ENCODE peak calls at places on chromosomes 2 and 18, in seven cellular contexts. One of them, this sample, is unnamed.

GRCh38 chr2:237885931-237886701 is 26.7 kb downstream of the RAMP1 start:
- DNase-seq in naive thymus-derived CD4-positive, alpha-beta T cell: no peak
- DNase-seq in chondrocyte: peak; percentile 91
- DNase-seq in skeletal muscle cell: no peak
- DNase-seq in HT-29: no peak
- DNase-seq in pons: peak; percentile 12
- DNase-seq in COR-L47: no peak
- DNase-seq in this sample: no peak

GRCh38 chr2:71702971-71703898 is 249.9 kb downstream of the DYSF start:
- DNase-seq in naive thymus-derived CD4-positive, alpha-beta T cell: no peak
- DNase-seq in COR-L47: no peak
- DNase-seq in pons: no peak
- DNase-seq in skeletal muscle cell: no peak
- DNase-seq in HT-29: no peak
- DNase-seq in chondrocyte: peak; percentile 56
- DNase-seq in this sample: no peak

GRCh38 chr2:25700221-25700660 is 26.9 kb upstream of the DTNB start:
- DNase-seq in skeletal muscle cell: peak; percentile 11
- DNase-seq in naive thymus-derived CD4-positive, alpha-beta T cell: peak; percentile 32
- DNase-seq in COR-L47: peak; percentile 45
- DNase-seq in chondrocyte: no peak
- DNase-seq in pons: peak; percentile 39
- DNase-seq in HT-29: peak; percentile 81
- DNase-seq in this sample: no peak

GRCh38 chr2:180033993-180034894 is 27.1 kb upstream of the CWC22 start:
- DNase-seq in HT-29: no peak
- DNase-seq in skeletal muscle cell: peak; percentile 73
- DNase-seq in naive thymus-derived CD4-positive, alpha-beta T cell: no peak
- DNase-seq in COR-L47: peak; percentile 65
- DNase-seq in chondrocyte: no peak
- DNase-seq in pons: no peak
- DNase-seq in this sample: no peak

GRCh38 chr2:10188729-10189305 is 66.3 kb downstream of the RRM2 start:
- DNase-seq in COR-L47: no peak
- DNase-seq in chondrocyte: peak; percentile 65
- DNase-seq in HT-29: no peak
- DNase-seq in skeletal muscle cell: no peak
- DNase-seq in pons: no peak
- DNase-seq in naive thymus-derived CD4-positive, alpha-beta T cell: no peak
- DNase-seq in this sample: no peak

GRCh38 chr2:127770973-127771735 is 39.8 kb downstream of the WDR33 start:
- DNase-seq in naive thymus-derived CD4-positive, alpha-beta T cell: no peak
- DNase-seq in skeletal muscle cell: peak; percentile 76
- DNase-seq in chondrocyte: no peak
- DNase-seq in COR-L47: no peak
- DNase-seq in pons: no peak
- DNase-seq in HT-29: no peak
- DNase-seq in this sample: no peak

GRCh38 chr2:181430406-181431199 is 26.6 kb upstream of the ITGA4 start:
- DNase-seq in chondrocyte: no peak
- DNase-seq in HT-29: peak; percentile 28
- DNase-seq in skeletal muscle cell: no peak
- DNase-seq in naive thymus-derived CD4-positive, alpha-beta T cell: peak; percentile 30
- DNase-seq in COR-L47: no peak
- DNase-seq in pons: no peak
- DNase-seq in this sample: peak; percentile 85

GRCh38 chr2:230160112-230160660 is 59.6 kb downstream of the SP110 start:
- DNase-seq in chondrocyte: no peak
- DNase-seq in skeletal muscle cell: no peak
- DNase-seq in pons: peak; percentile 54
- DNase-seq in naive thymus-derived CD4-positive, alpha-beta T cell: peak; percentile 45
- DNase-seq in COR-L47: no peak
- DNase-seq in HT-29: peak; percentile 59
- DNase-seq in this sample: peak; percentile 30

GRCh38 chr2:217183471-217183870 is 323.6 kb upstream of the TNP1 start:
- DNase-seq in COR-L47: no peak
- DNase-seq in pons: no peak
- DNase-seq in skeletal muscle cell: no peak
- DNase-seq in naive thymus-derived CD4-positive, alpha-beta T cell: no peak
- DNase-seq in chondrocyte: no peak
- DNase-seq in HT-29: no peak
- DNase-seq in this sample: no peak

GRCh38 chr2:37357053-37357452 is 12.6 kb downstream of the QPCT start:
- DNase-seq in chondrocyte: no peak
- DNase-seq in pons: no peak
- DNase-seq in naive thymus-derived CD4-positive, alpha-beta T cell: no peak
- DNase-seq in skeletal muscle cell: no peak
- DNase-seq in COR-L47: no peak
- DNase-seq in HT-29: no peak
- DNase-seq in this sample: no peak

GRCh38 chr2:60853512-60853911 is 27.9 kb upstream of the REL start:
- DNase-seq in chondrocyte: no peak
- DNase-seq in HT-29: no peak
- DNase-seq in skeletal muscle cell: no peak
- DNase-seq in COR-L47: no peak
- DNase-seq in pons: no peak
- DNase-seq in naive thymus-derived CD4-positive, alpha-beta T cell: no peak
- DNase-seq in this sample: no peak

GRCh38 chr2:7758065-7758759 is 841.0 kb downstream of the RNF144A start:
- DNase-seq in COR-L47: no peak
- DNase-seq in HT-29: no peak
- DNase-seq in skeletal muscle cell: no peak
- DNase-seq in chondrocyte: no peak
- DNase-seq in pons: no peak
- DNase-seq in naive thymus-derived CD4-positive, alpha-beta T cell: no peak
- DNase-seq in this sample: no peak

GRCh38 chr2:64839844-64840243 is 149.4 kb upstream of the SLC1A4 start:
- DNase-seq in chondrocyte: no peak
- DNase-seq in HT-29: no peak
- DNase-seq in skeletal muscle cell: no peak
- DNase-seq in COR-L47: no peak
- DNase-seq in naive thymus-derived CD4-positive, alpha-beta T cell: peak; percentile 44
- DNase-seq in pons: no peak
- DNase-seq in this sample: peak; percentile 50

GRCh38 chr2:172102159-172102857 is 392 bp downstream of the DLX2 start:
- DNase-seq in naive thymus-derived CD4-positive, alpha-beta T cell: peak; percentile 40
- DNase-seq in HT-29: peak; percentile 36
- DNase-seq in pons: no peak
- DNase-seq in COR-L47: no peak
- DNase-seq in skeletal muscle cell: peak; percentile 59
- DNase-seq in chondrocyte: no peak
- DNase-seq in this sample: peak; percentile 80

GRCh38 chr2:197556456-197556855 is 40.6 kb downstream of the MOB4 start:
- DNase-seq in HT-29: no peak
- DNase-seq in naive thymus-derived CD4-positive, alpha-beta T cell: no peak
- DNase-seq in pons: no peak
- DNase-seq in chondrocyte: no peak
- DNase-seq in skeletal muscle cell: peak; percentile 43
- DNase-seq in COR-L47: no peak
- DNase-seq in this sample: peak; percentile 20

GRCh38 chr2:146940016-146940685 is 904.7 kb upstream of the ACVR2A start:
- DNase-seq in pons: no peak
- DNase-seq in chondrocyte: no peak
- DNase-seq in COR-L47: no peak
- DNase-seq in skeletal muscle cell: no peak
- DNase-seq in naive thymus-derived CD4-positive, alpha-beta T cell: no peak
- DNase-seq in HT-29: no peak
- DNase-seq in this sample: no peak

GRCh38 chr2:144694456-144694855 is 174.5 kb upstream of the ZEB2 start:
- DNase-seq in skeletal muscle cell: no peak
- DNase-seq in chondrocyte: no peak
- DNase-seq in naive thymus-derived CD4-positive, alpha-beta T cell: no peak
- DNase-seq in pons: no peak
- DNase-seq in HT-29: no peak
- DNase-seq in COR-L47: no peak
- DNase-seq in this sample: no peak

GRCh38 chr18:23265691-23266399 is 130.6 kb downstream of the CABLES1 start:
- DNase-seq in pons: no peak
- DNase-seq in HT-29: no peak
- DNase-seq in skeletal muscle cell: no peak
- DNase-seq in COR-L47: no peak
- DNase-seq in naive thymus-derived CD4-positive, alpha-beta T cell: no peak
- DNase-seq in chondrocyte: no peak
- DNase-seq in this sample: no peak

GRCh38 chr18:45353530-45353929 is 261.7 kb upstream of the SLC14A2 start:
- DNase-seq in skeletal muscle cell: no peak
- DNase-seq in HT-29: no peak
- DNase-seq in pons: no peak
- DNase-seq in COR-L47: no peak
- DNase-seq in naive thymus-derived CD4-positive, alpha-beta T cell: no peak
- DNase-seq in chondrocyte: no peak
- DNase-seq in this sample: no peak

GRCh38 chr2:108560895-108561530 is 26.7 kb downstream of the LIMS1 start:
- DNase-seq in pons: peak; percentile 34
- DNase-seq in HT-29: no peak
- DNase-seq in naive thymus-derived CD4-positive, alpha-beta T cell: no peak
- DNase-seq in skeletal muscle cell: no peak
- DNase-seq in chondrocyte: no peak
- DNase-seq in COR-L47: no peak
- DNase-seq in this sample: no peak

GRCh38 chr2:212005077-212005671 is 533.4 kb downstream of the ERBB4 start:
- DNase-seq in HT-29: peak; percentile 63
- DNase-seq in skeletal muscle cell: no peak
- DNase-seq in pons: peak; percentile 16
- DNase-seq in chondrocyte: no peak
- DNase-seq in naive thymus-derived CD4-positive, alpha-beta T cell: no peak
- DNase-seq in COR-L47: peak; percentile 51
- DNase-seq in this sample: no peak

This sample was measured in GF-D8.